ENCODE peak calls at places on chromosome 15, in four cellular contexts. P is C1 segment of cervical spinal cord, U is lung microvascular endothelial cell, S is endothelial cell. G is an unnamed sample.

GRCh38 chr15:48447657-48448056 is 116.4 kb downstream of the DUT start:
- DNase-seq in P (no peak), S (no peak), U (no peak), G (no peak)

GRCh38 chr15:70156781-70157261 is 59.1 kb upstream of the TLE3 start:
- DNase-seq in S (no peak), P (peak; percentile 84), U (no peak), G (no peak)

GRCh38 chr15:101173233-101174119 is 78.4 kb downstream of the CHSY1 start:
- DNase-seq in P (no peak), S (no peak), U (no peak), G (no peak)

GRCh38 chr15:57329582-57330367 is 46.5 kb upstream of the CGNL1 start:
- DNase-seq in S (no peak), P (no peak), U (no peak), G (no peak)

GRCh38 chr15:39583586-39584265 is 2.8 kb downstream of the THBS1 start:
- DNase-seq in P (no peak), U (peak; percentile 76), S (peak; percentile 21), G (no peak)

GRCh38 chr15:90553248-90553745 is 23.6 kb downstream of the CRTC3 start:
- DNase-seq in U (no peak), P (no peak), S (no peak), G (no peak)

GRCh38 chr15:38002883-38003477 is 68.5 kb downstream of the TMCO5A start:
- DNase-seq in P (no peak), S (peak; percentile 69), U (peak; percentile 85), G (peak; percentile 14)

GRCh38 chr15:57551717-57552677 is 39.7 kb upstream of the MYZAP start:
- DNase-seq in S (peak; percentile 65), U (peak; percentile 67), P (no peak), G (peak; percentile 58)

GRCh38 chr15:88127477-88127799 is 129.1 kb downstream of the NTRK3 start:
- DNase-seq in S (no peak), U (no peak), P (peak; percentile 50), G (no peak)

GRCh38 chr15:60835974-60836373 is 357.0 kb upstream of the ICE2 start:
- DNase-seq in P (no peak), S (no peak), U (no peak), G (peak; percentile 20)